ENCODE peak calls at places on chromosomes 13 and 19, in five cellular contexts. T, C, R, E and Y are unnamed samples.

GRCh38 chr13:100848304-100848703 is 173.7 kb upstream of the TMTC4 start:
- DNase-seq in E (no peak), R (no peak), T (no peak), C (no peak), Y (no peak)

GRCh38 chr13:28327761-28328607 is 166.9 kb downstream of the FLT1 start:
- DNase-seq in C (no peak), R (no peak), T (no peak), E (no peak), Y (no peak)

GRCh38 chr13:59447031-59447430 is 716.7 kb downstream of the DIAPH3 start:
- DNase-seq in T (no peak), R (peak), E (no peak), C (no peak), Y (no peak)

GRCh38 chr13:20264271-20265018 is 32.3 kb upstream of the GJB6 start:
- DNase-seq in T (no peak), R (no peak), C (no peak), E (no peak), Y (no peak)

GRCh38 chr19:12838893-12839656 is 760 bp downstream of the MAST1 start:
- DNase-seq in C (no peak), R (no peak), E (no peak), T (no peak), Y (peak)

GRCh38 chr13:41934120-41934519 is 26.8 kb downstream of the VWA8 start:
- DNase-seq in R (no peak), C (no peak), E (no peak), T (no peak), Y (no peak)

GRCh38 chr19:10719466-10719961 is 1.6 kb downstream of the DNM2 start:
- DNase-seq in C (no peak), E (no peak), R (peak), T (no peak), Y (no peak)

GRCh38 chr19:17757125-17757524 is 5.8 kb downstream of the FCHO1 start:
- DNase-seq in C (no peak), R (no peak), E (no peak), T (no peak), Y (peak)

GRCh38 chr13:110600261-110600819 is 15.0 kb upstream of the NAXD start:
- DNase-seq in R (no peak), C (no peak), E (no peak), T (no peak), Y (no peak)

GRCh38 chr19:15640904-15641597 is 354 bp downstream of the CYP4F3 start:
- DNase-seq in C (no peak), E (no peak), R (no peak), T (no peak), Y (no peak)

GRCh38 chr19:15417699-15418098 is 1.1 kb downstream of the AKAP8L start:
- DNase-seq in R (no peak), C (no peak), T (no peak), E (no peak), Y (no peak)

GRCh38 chr13:20035130-20035529 is 76.6 kb downstream of the ZMYM2 start:
- DNase-seq in T (no peak), C (no peak), R (no peak), E (no peak), Y (no peak)